ENCODE peak calls at places on chromosome 21, in nine cellular contexts. One of them, this sample, is unnamed.

GRCh38 chr21:27703806-27704205 is 736.9 kb upstream of the ADAMTS5 start:
- DNase-seq in NB4: no peak
- DNase-seq in adipocyte: peak; percentile 55
- DNase-seq in heart right ventricle: no peak
- DNase-seq in mucosa of descending colon: no peak
- DNase-seq in left ventricle myocardium inferior: no peak
- DNase-seq in skeletal muscle cell: no peak
- DNase-seq in GM12865: no peak
- DNase-seq in fibroblast of the aortic adventitia: peak; percentile 74
- DNase-seq in this sample: no peak

GRCh38 chr21:25952306-25952705 is 217.5 kb downstream of the GABPA start:
- DNase-seq in NB4: no peak
- DNase-seq in adipocyte: peak; percentile 15
- DNase-seq in heart right ventricle: no peak
- DNase-seq in mucosa of descending colon: no peak
- DNase-seq in left ventricle myocardium inferior: no peak
- DNase-seq in skeletal muscle cell: no peak
- DNase-seq in GM12865: no peak
- DNase-seq in fibroblast of the aortic adventitia: no peak
- DNase-seq in this sample: no peak

GRCh38 chr21:46159390-46159789 is 4.0 kb upstream of the FTCD start:
- DNase-seq in NB4: no peak
- DNase-seq in adipocyte: no peak
- DNase-seq in heart right ventricle: no peak
- DNase-seq in mucosa of descending colon: no peak
- DNase-seq in left ventricle myocardium inferior: no peak
- DNase-seq in skeletal muscle cell: no peak
- DNase-seq in GM12865: no peak
- DNase-seq in fibroblast of the aortic adventitia: no peak
- DNase-seq in this sample: no peak

GRCh38 chr21:15066231-15066577 is 1.4 kb upstream of the NRIP1 start:
- DNase-seq in NB4: no peak
- DNase-seq in adipocyte: peak; percentile 56
- DNase-seq in heart right ventricle: no peak
- DNase-seq in mucosa of descending colon: no peak
- DNase-seq in left ventricle myocardium inferior: no peak
- DNase-seq in skeletal muscle cell: no peak
- DNase-seq in GM12865: peak; percentile 5
- DNase-seq in fibroblast of the aortic adventitia: peak; percentile 60
- DNase-seq in this sample: no peak

GRCh38 chr21:45234127-45234526 is 53.6 kb downstream of the POFUT2 start:
- DNase-seq in NB4: no peak
- DNase-seq in adipocyte: no peak
- DNase-seq in heart right ventricle: no peak
- DNase-seq in mucosa of descending colon: no peak
- DNase-seq in left ventricle myocardium inferior: no peak
- DNase-seq in skeletal muscle cell: no peak
- DNase-seq in GM12865: no peak
- DNase-seq in fibroblast of the aortic adventitia: no peak
- DNase-seq in this sample: no peak

GRCh38 chr21:27035791-27036190 is 68.9 kb upstream of the ADAMTS5 start:
- DNase-seq in NB4: no peak
- DNase-seq in adipocyte: no peak
- DNase-seq in heart right ventricle: no peak
- DNase-seq in mucosa of descending colon: no peak
- DNase-seq in left ventricle myocardium inferior: no peak
- DNase-seq in skeletal muscle cell: no peak
- DNase-seq in GM12865: no peak
- DNase-seq in fibroblast of the aortic adventitia: no peak
- DNase-seq in this sample: no peak

GRCh38 chr21:20040768-20041167 is 957.4 kb upstream of the NCAM2 start:
- DNase-seq in NB4: peak; percentile 15
- DNase-seq in adipocyte: no peak
- DNase-seq in heart right ventricle: no peak
- DNase-seq in mucosa of descending colon: peak; percentile 34
- DNase-seq in left ventricle myocardium inferior: no peak
- DNase-seq in skeletal muscle cell: no peak
- DNase-seq in GM12865: no peak
- DNase-seq in fibroblast of the aortic adventitia: no peak
- DNase-seq in this sample: no peak

GRCh38 chr21:46063734-46064680 is 33.9 kb upstream of the COL6A2 start:
- DNase-seq in NB4: no peak
- DNase-seq in adipocyte: no peak
- DNase-seq in heart right ventricle: no peak
- DNase-seq in mucosa of descending colon: peak; percentile 1
- DNase-seq in left ventricle myocardium inferior: no peak
- DNase-seq in skeletal muscle cell: no peak
- DNase-seq in GM12865: no peak
- DNase-seq in fibroblast of the aortic adventitia: no peak
- DNase-seq in this sample: no peak

GRCh38 chr21:40422851-40423635 is 423.9 kb downstream of the DSCAM start:
- DNase-seq in NB4: no peak
- DNase-seq in adipocyte: no peak
- DNase-seq in heart right ventricle: no peak
- DNase-seq in mucosa of descending colon: no peak
- DNase-seq in left ventricle myocardium inferior: no peak
- DNase-seq in skeletal muscle cell: no peak
- DNase-seq in GM12865: no peak
- DNase-seq in fibroblast of the aortic adventitia: no peak
- DNase-seq in this sample: no peak

GRCh38 chr21:34157456-34158025 is 84.2 kb downstream of the MRPS6 start:
- DNase-seq in NB4: no peak
- DNase-seq in adipocyte: no peak
- DNase-seq in heart right ventricle: no peak
- DNase-seq in mucosa of descending colon: no peak
- DNase-seq in left ventricle myocardium inferior: no peak
- DNase-seq in skeletal muscle cell: no peak
- DNase-seq in GM12865: no peak
- DNase-seq in fibroblast of the aortic adventitia: no peak
- DNase-seq in this sample: no peak

DNA sequence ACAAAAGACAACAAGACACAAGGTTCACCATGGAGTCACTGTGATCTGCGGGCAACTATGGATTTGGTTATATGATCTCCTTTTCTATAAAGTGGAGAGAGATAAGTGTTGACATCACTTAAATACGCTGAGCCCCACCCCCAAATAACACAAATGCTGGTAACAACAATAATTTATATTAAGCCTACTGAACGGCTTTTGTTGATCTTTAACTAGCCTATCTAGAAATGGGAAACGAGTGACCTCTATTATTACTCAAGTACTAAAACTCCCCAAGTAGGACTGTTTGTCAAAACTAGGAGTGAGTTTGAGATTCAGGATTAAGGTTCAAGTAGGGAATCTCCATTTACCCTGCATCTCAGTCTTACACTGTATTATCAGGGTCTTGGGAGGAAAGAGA is 52.2 kb downstream of the MAP3K7CL start:
- DNase-seq in NB4: no peak
- DNase-seq in adipocyte: no peak
- DNase-seq in heart right ventricle: no peak
- DNase-seq in mucosa of descending colon: no peak
- DNase-seq in left ventricle myocardium inferior: no peak
- DNase-seq in skeletal muscle cell: no peak
- DNase-seq in GM12865: no peak
- DNase-seq in fibroblast of the aortic adventitia: no peak
- DNase-seq in this sample: no peak
- H3K4me3 ChIP-seq in NB4: no peak overlapping the region
- H3K4me3 ChIP-seq in adipocyte: peak overlapping the region; percentile 81
- H3K4me3 ChIP-seq in heart right ventricle: no peak overlapping the region
- H3K4me3 ChIP-seq in mucosa of descending colon: no peak overlapping the region
- H3K4me3 ChIP-seq in left ventricle myocardium inferior: peak overlapping the region; percentile 55
- H3K4me3 ChIP-seq in skeletal muscle cell: no peak overlapping the region
- H3K4me3 ChIP-seq in GM12865: peak overlapping the region; percentile 31
- H3K4me3 ChIP-seq in fibroblast of the aortic adventitia: no peak overlapping the region
- H3K4me3 ChIP-seq in this sample: no peak overlapping the region

GRCh38 chr21:35505067-35505466 is 456.0 kb upstream of the RUNX1 start:
- DNase-seq in NB4: no peak
- DNase-seq in adipocyte: no peak
- DNase-seq in heart right ventricle: no peak
- DNase-seq in mucosa of descending colon: no peak
- DNase-seq in left ventricle myocardium inferior: no peak
- DNase-seq in skeletal muscle cell: no peak
- DNase-seq in GM12865: no peak
- DNase-seq in fibroblast of the aortic adventitia: no peak
- DNase-seq in this sample: no peak

GRCh38 chr21:35504277-35504676 is 455.2 kb upstream of the RUNX1 start:
- DNase-seq in NB4: no peak
- DNase-seq in adipocyte: no peak
- DNase-seq in heart right ventricle: no peak
- DNase-seq in mucosa of descending colon: no peak
- DNase-seq in left ventricle myocardium inferior: no peak
- DNase-seq in skeletal muscle cell: no peak
- DNase-seq in GM12865: no peak
- DNase-seq in fibroblast of the aortic adventitia: no peak
- DNase-seq in this sample: no peak

GRCh38 chr21:35508389-35508888 is 459.3 kb upstream of the RUNX1 start:
- DNase-seq in NB4: peak; percentile 98
- DNase-seq in adipocyte: peak; percentile 51
- DNase-seq in heart right ventricle: peak; percentile 50
- DNase-seq in mucosa of descending colon: peak; percentile 59
- DNase-seq in left ventricle myocardium inferior: peak; percentile 60
- DNase-seq in skeletal muscle cell: peak; percentile 62
- DNase-seq in GM12865: peak; percentile 7
- DNase-seq in fibroblast of the aortic adventitia: peak; percentile 62
- DNase-seq in this sample: no peak

GRCh38 chr21:35503646-35504045 is 454.5 kb upstream of the RUNX1 start:
- DNase-seq in NB4: peak; percentile 52
- DNase-seq in adipocyte: peak; percentile 4
- DNase-seq in heart right ventricle: no peak
- DNase-seq in mucosa of descending colon: peak; percentile 22
- DNase-seq in left ventricle myocardium inferior: no peak
- DNase-seq in skeletal muscle cell: no peak
- DNase-seq in GM12865: no peak
- DNase-seq in fibroblast of the aortic adventitia: peak; percentile 50
- DNase-seq in this sample: no peak

DNA sequence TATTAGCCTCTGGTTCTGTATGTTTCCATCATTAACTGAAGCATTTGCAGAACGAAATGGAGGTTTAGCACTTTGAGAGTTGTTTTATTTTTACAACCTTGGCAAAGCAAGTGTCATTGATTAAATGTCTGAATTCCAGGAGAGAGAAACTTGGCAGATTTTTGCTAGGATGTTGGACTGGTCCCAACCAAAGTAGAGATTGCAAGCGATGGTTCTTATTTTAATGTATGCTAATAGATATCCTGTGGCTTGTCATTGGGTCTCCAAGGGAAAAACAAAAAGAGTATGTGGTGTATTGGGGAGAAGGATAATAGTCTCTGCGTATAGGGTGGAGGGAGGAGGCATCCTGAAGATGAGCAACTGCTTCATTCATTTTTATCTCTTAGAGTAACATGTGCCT is 457.2 kb upstream of the RUNX1 start:
- DNase-seq in NB4: no peak
- DNase-seq in adipocyte: no peak
- DNase-seq in heart right ventricle: no peak
- DNase-seq in mucosa of descending colon: no peak
- DNase-seq in left ventricle myocardium inferior: no peak
- DNase-seq in skeletal muscle cell: no peak
- DNase-seq in GM12865: no peak
- DNase-seq in fibroblast of the aortic adventitia: peak; percentile 86
- DNase-seq in this sample: no peak
- H3K4me3 ChIP-seq in NB4: no peak overlapping the region
- H3K4me3 ChIP-seq in adipocyte: no peak overlapping the region
- H3K4me3 ChIP-seq in heart right ventricle: no peak overlapping the region
- H3K4me3 ChIP-seq in mucosa of descending colon: no peak overlapping the region
- H3K4me3 ChIP-seq in left ventricle myocardium inferior: no peak overlapping the region
- H3K4me3 ChIP-seq in skeletal muscle cell: no peak overlapping the region
- H3K4me3 ChIP-seq in GM12865: no peak overlapping the region
- H3K4me3 ChIP-seq in fibroblast of the aortic adventitia: no peak overlapping the region
- H3K4me3 ChIP-seq in this sample: no peak overlapping the region

DNA sequence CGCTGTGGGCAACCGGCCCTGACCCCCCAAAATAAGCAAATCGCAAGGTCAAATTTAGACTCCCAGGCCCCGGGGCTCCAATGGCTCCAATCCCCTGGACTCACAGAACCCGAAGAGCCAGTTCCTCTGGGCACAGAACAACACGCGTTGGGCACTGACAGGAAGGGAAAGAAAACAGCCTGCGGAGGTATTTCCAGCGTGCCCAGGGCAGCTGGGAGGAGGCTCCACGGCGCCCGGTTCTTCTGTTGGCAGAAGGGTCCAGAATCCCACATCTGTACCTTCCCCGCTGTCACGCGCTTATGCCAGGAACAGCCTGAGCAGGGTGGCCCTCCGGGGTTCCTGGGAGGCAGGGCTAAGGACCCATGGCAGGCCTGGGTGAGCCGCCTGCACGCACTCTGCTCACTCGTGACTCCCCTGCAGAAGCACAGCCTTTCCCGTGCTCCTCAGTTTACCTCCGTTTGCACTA is 85.5 kb downstream of the RIPK4 start:
- DNase-seq in NB4: no peak
- DNase-seq in adipocyte: no peak
- DNase-seq in heart right ventricle: no peak
- DNase-seq in mucosa of descending colon: no peak
- DNase-seq in left ventricle myocardium inferior: no peak
- DNase-seq in skeletal muscle cell: no peak
- DNase-seq in GM12865: no peak
- DNase-seq in fibroblast of the aortic adventitia: no peak
- DNase-seq in this sample: no peak
- H3K4me3 ChIP-seq in NB4: no peak overlapping the region
- H3K4me3 ChIP-seq in adipocyte: no peak overlapping the region
- H3K4me3 ChIP-seq in heart right ventricle: no peak overlapping the region
- H3K4me3 ChIP-seq in mucosa of descending colon: no peak overlapping the region
- H3K4me3 ChIP-seq in left ventricle myocardium inferior: no peak overlapping the region
- H3K4me3 ChIP-seq in skeletal muscle cell: no peak overlapping the region
- H3K4me3 ChIP-seq in GM12865: no peak overlapping the region
- H3K4me3 ChIP-seq in fibroblast of the aortic adventitia: no peak overlapping the region
- H3K4me3 ChIP-seq in this sample: no peak overlapping the region

GRCh38 chr21:16455526-16455925 is 725.7 kb downstream of the USP25 start:
- DNase-seq in NB4: no peak
- DNase-seq in adipocyte: no peak
- DNase-seq in heart right ventricle: no peak
- DNase-seq in mucosa of descending colon: no peak
- DNase-seq in left ventricle myocardium inferior: no peak
- DNase-seq in skeletal muscle cell: no peak
- DNase-seq in GM12865: no peak
- DNase-seq in fibroblast of the aortic adventitia: no peak
- DNase-seq in this sample: no peak
- H3K4me3 ChIP-seq in NB4: no peak overlapping the region
- H3K4me3 ChIP-seq in adipocyte: peak overlapping the region; percentile 33
- H3K4me3 ChIP-seq in heart right ventricle: no peak overlapping the region
- H3K4me3 ChIP-seq in mucosa of descending colon: no peak overlapping the region
- H3K4me3 ChIP-seq in left ventricle myocardium inferior: no peak overlapping the region
- H3K4me3 ChIP-seq in skeletal muscle cell: no peak overlapping the region
- H3K4me3 ChIP-seq in GM12865: no peak overlapping the region
- H3K4me3 ChIP-seq in fibroblast of the aortic adventitia: no peak overlapping the region
- H3K4me3 ChIP-seq in this sample: no peak overlapping the region

This sample was measured in ovary.